ENCODE peak calls at places on chromosome 4, in five cellular contexts. P is CD8-positive, alpha-beta T cell; M is IMR-90; S is BE2C; D is tibial nerve. N is an unnamed sample. For H3K9me3, the result is how much of the 10 kb centered on the place peaks cover.

GRCh38 chr4:183200453-183200852 is 101.4 kb downstream of the WWC2 start:
- DNase-seq in P (no peak), M (peak), S (peak), D (no peak), N (no peak)

GRCh38 chr4:3009422-3009821 is 46.1 kb downstream of the GRK4 start:
- DNase-seq in P (peak), M (no peak), S (no peak), D (no peak), N (no peak)

GRCh38 chr4:125677665-125678307 is 363.0 kb downstream of the FAT4 start:
- DNase-seq in P (no peak), M (no peak), S (no peak), D (no peak), N (no peak)

GRCh38 chr4:165384186-165384585 is 5.4 kb downstream of the CPE start:
- DNase-seq in P (no peak), M (no peak), S (no peak), D (no peak), N (no peak)

GRCh38 chr4:186570193-186570996 is 15.0 kb upstream of the MTNR1A start:
- DNase-seq in P (no peak), M (peak), S (no peak), D (no peak), N (no peak)

GRCh38 chr4:54958236-54958635 is 167.2 kb downstream of the KDR start:
- DNase-seq in P (peak), M (peak), S (no peak), D (no peak), N (no peak)

GRCh38 chr4:3710451-3711182 is 55.6 kb upstream of the ADRA2C start:
- DNase-seq in P (peak), M (no peak), S (peak), D (peak), N (no peak)

GRCh38 chr4:6942238-6942800 is 32.7 kb downstream of the TBC1D14 start:
- DNase-seq in P (peak), M (peak), S (no peak), D (no peak), N (no peak)

GRCh38 chr4:23747131-23747752 is 142.6 kb downstream of the PPARGC1A start:
- DNase-seq in P (no peak), M (no peak), S (no peak), D (no peak), N (no peak)

GRCh38 chr4:147830987-147831386 is 99.1 kb downstream of the ARHGAP10 start:
- DNase-seq in P (no peak), M (peak), S (no peak), D (no peak), N (peak)

GRCh38 chr4:46123872-46124755 is at the start of gene GABRG1:
- DNase-seq in P (no peak), M (no peak), S (no peak), D (peak), N (no peak)

GRCh38 chr4:104491396-104491821 is 3.3 kb downstream of the CXXC4 start:
- DNase-seq in P (peak), M (no peak), S (peak), D (peak), N (peak)

GRCh38 chr4:185128272-185129119 is 14.6 kb upstream of the SLC25A4 start:
- DNase-seq in P (peak), M (no peak), S (peak), D (no peak), N (no peak)

GRCh38 chr4:75729836-75730235 is 5.5 kb downstream of the USO1 start:
- DNase-seq in P (no peak), M (no peak), S (no peak), D (no peak), N (no peak)

GRCh38 chr4:26493461-26493860 is 3.2 kb upstream of the CCKAR start:
- DNase-seq in P (no peak), M (no peak), S (no peak), D (no peak), N (no peak)

GRCh38 chr4:158008551-158009218 is 164.1 kb downstream of the GASK1B start:
- DNase-seq in P (no peak), M (peak), S (no peak), D (no peak), N (no peak)

GRCh38 chr4:144343143-144343755 is 202.7 kb upstream of the GYPA start:
- DNase-seq in P (no peak), M (no peak), S (no peak), D (no peak), N (no peak)

GRCh38 chr4:81804849-81805248 is 333.1 kb upstream of the RASGEF1B start:
- DNase-seq in P (no peak), M (no peak), S (no peak), D (no peak), N (peak)

GRCh38 chr4:39635023-39635422 is 3.6 kb downstream of the SMIM14 start:
- DNase-seq in P (no peak), M (no peak), S (no peak), D (no peak), N (no peak)

GRCh38 chr4:33107813-33108212 is 2387.6 kb downstream of the PCDH7 start:
- DNase-seq in P (no peak), M (no peak), S (no peak), D (no peak), N (no peak)

DNA sequence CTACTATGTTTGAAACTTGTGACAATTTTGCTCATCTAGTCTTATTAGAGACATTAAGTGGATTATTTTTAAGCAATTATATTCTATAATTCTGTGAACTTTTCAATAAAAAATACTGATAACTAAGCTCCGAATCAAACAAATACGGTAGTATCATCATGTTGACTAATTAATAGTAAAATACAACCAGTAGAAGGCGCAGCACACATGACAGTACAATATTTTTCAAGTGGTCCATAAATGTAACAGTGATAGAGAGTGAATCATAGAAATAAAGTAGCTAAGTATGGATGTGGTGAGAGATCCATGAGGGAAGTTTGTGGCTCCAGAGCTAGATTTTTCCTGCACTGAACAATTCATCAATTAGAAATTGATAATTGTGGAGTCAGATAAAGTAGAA is 666.2 kb downstream of the KCTD8 start:
- DNase-seq in P (no peak), M (no peak), S (no peak), D (no peak), N (no peak)
- TF ChIP-seq CTCF in P (no peak), M (no peak), S (no peak), D (no peak), N (no peak)

GRCh38 chr4:97942951-97943350 is 200.3 kb downstream of the STPG2 start:
- DNase-seq in P (no peak), M (no peak), S (no peak), D (no peak), N (no peak)
- H3K9me3 ChIP-seq in P (under half), M (under half), S (under half), D (under half), N (under half)

GRCh38 chr4:150960079-150960478 is 55.0 kb downstream of the LRBA start:
- DNase-seq in P (no peak), M (peak), S (peak), D (no peak), N (peak)
- TF ChIP-seq CTCF in P (no peak), M (peak), S (peak), D (peak), N (peak)

GRCh38 chr4:79148369-79148768 is 177.5 kb downstream of the NAA11 start:
- DNase-seq in P (no peak), M (no peak), S (no peak), D (no peak), N (no peak)

GRCh38 chr4:79141530-79141929 is 184.3 kb downstream of the NAA11 start:
- DNase-seq in P (no peak), M (peak), S (no peak), D (no peak), N (no peak)

GRCh38 chr4:79150820-79151416 is 174.9 kb downstream of the NAA11 start:
- DNase-seq in P (no peak), M (no peak), S (no peak), D (no peak), N (no peak)

DNA sequence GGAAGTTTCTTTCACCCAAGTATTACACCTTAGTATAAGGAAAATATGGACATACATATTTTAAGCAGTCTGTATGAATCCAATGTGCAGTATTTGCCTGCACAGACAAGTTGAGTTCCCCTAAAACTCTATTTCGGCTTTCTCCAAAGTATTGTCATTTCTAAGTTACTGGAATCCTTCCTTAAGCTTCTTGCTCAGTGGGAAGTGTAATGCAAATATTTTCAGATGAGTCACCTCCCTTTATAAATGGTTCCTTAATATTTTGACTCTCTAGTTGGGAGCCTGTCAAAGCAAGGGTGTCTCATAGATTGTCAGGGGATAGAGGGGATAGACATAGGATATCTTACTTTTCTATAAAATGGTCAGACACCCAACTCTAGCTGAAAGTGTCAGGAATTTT is 178.6 kb downstream of the NAA11 start:
- DNase-seq in P (no peak), M (no peak), S (no peak), D (no peak), N (no peak)
- H3K9me3 ChIP-seq in P (under half), M (under half), S (under half), D (under half), N (under half)

GRCh38 chr4:146340798-146341197 is 126.5 kb downstream of the REELD1 start:
- DNase-seq in P (no peak), M (peak), S (no peak), D (no peak), N (no peak)
- TF ChIP-seq CTCF in P (no peak), M (peak), S (peak), D (peak), N (peak)

DNA sequence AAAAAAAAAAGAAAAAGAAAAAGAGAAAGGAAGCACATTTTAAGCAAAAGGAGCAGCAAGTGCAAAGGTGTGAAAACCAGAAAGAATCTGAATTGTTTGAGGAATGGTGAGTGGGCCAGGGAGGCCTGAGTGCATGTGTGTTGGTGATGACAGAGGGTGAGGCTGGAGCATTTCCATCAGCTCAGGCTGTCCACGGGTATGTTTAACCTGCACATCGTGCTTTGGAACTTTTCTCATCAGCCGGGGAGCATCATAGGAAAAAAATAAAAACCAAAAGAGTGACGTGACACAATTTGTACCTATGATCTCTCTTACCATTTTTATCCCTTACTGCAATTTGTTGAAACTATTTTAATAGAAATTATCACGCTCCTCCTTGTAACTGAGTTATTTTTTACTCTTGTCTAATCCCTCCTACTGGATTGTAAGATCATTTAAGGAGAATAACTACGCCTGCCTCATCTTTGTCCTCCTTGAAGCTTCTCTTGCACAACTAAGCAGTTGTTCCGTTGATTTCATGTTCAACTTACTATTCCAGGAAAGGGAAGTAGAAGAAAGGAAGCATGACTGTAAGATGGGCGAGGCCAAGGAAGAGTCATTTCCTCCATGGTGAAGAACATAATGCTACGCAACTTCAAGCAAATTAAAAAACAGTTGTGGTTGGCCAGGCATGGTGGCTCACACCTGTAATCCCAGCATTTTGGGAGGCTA is 7.0 kb downstream of the PALLD start:
- DNase-seq in P (no peak), M (no peak), S (no peak), D (no peak), N (no peak)
- H3K9me3 ChIP-seq in P (under half), M (under half), S (under half), D (under half), N (under half)

DNA sequence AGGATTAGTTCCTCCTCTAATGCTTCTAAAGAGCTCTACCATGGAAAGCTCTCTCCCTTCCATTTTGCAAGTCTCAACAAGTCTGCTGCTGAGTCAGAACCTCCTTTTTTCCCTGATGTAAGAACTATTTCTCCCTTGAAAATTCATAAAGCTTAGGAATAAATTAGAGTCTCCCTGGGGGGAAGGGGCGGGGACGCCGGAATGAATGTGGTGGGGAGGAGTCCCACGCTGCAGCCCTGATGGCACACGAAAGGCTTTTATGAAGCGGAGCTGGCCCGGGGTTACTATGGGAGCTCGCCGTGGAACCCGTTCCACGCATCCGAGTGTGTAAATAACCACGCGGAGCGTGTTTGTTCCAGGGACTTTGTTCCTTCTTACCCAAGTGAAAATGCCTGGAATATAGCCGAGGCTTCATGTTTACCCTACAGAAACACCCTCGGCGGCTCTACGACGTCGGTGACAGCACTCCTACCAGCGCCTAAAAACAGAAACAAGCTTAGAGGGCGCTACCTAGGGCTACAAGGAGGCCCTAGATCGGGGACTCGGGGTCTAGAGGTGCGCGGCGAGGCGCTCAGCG is 945 bp upstream of the CPEB2 start:
- DNase-seq in P (no peak), M (peak), S (peak), D (peak), N (peak)
- TF ChIP-seq CTCF in P (no peak), M (no peak), S (peak), D (no peak), N (no peak)

DNA sequence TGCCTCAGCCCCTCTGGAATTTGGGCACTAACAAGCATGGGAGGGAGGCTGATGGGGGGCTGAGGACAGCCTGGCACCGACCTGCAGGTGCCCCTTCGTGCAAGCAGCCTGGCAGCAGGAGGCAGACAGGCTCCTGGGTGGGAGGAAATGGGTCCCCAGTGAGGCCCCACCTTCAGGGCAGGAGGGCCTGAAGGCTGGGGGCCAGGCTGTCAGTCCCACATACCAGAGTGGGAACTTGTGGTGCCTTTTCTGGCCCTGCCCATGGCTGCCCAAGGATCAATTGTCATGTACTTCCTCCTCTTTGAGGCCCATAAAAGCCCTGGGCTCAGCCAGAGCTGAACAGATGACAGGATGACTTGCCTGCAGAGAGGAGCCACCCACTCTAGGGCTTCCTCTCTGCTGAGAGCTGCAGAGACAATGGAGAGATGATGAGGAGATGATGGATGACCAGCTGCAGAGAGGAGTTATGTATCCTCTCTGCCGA is 141.0 kb downstream of the PDHA2 start:
- DNase-seq in P (no peak), M (no peak), S (no peak), D (no peak), N (no peak)
- H3K9me3 ChIP-seq in P (under half), M (under half), S (under half), D (under half), N (under half)

GRCh38 chr4:16846520-16847117 is 51.8 kb downstream of the LDB2 start:
- DNase-seq in P (no peak), M (no peak), S (no peak), D (no peak), N (no peak)
- TF ChIP-seq CTCF in P (no peak), M (no peak), S (no peak), D (no peak), N (no peak)

DNA sequence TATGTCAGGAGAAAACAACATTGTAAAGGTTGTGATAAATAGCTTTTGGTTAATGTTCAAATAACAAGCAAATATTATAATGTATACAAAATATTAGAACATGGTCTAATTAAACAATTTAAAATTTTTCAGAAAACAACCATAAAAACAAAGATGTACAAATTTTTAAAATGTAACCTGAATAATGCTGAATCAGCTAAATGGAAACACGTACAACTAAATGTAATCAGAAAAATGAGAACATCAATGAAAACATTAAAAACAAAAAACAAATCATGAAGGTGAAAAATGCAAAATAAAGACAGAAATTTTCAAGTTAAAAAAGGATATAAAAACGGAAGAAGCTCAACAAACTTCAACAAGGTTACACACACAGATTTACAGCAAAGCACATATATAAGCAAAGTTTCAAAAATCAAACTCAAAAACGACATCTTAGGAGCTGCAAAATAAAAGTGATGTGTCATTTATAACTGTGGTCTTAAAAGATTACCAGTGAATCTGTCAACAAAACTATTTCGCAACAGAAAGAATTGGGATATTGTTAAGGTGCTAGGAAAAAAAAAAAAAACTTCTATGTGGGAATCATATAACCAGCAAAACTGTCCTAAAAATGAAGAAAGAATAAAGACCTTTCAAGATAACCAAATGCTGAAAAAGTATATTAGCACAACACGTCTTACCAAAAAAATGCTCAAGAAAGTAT is 31.8 kb downstream of the ZNF732 start:
- DNase-seq in P (no peak), M (no peak), S (no peak), D (no peak), N (no peak)
- H3K9me3 ChIP-seq in P (under half), M (under half), S (under half), D (half or more), N (under half)

N was measured in WERI-Rb-1.